ENCODE peak calls at places on chromosomes 1 and 21, in seven cellular contexts. One of them, this sample, is unnamed. For H3K36me3, the result is how much of the 10 kb centered on the place peaks cover.

GRCh38 chr1:245153081-245153644 is 1.6 kb upstream of the KIF26B start:
- DNase-seq in esophagus squamous epithelium: no peak
- DNase-seq in cardiac muscle cell: peak
- DNase-seq in IMR-90: peak
- DNase-seq in upper lobe of left lung: peak
- DNase-seq in aorta: peak
- DNase-seq in left ventricle myocardium inferior: peak
- DNase-seq in this sample: peak

GRCh38 chr21:42091899-42092508 is 20.9 kb downstream of the UMODL1 start:
- DNase-seq in esophagus squamous epithelium: no peak
- DNase-seq in cardiac muscle cell: no peak
- DNase-seq in IMR-90: no peak
- DNase-seq in upper lobe of left lung: no peak
- DNase-seq in aorta: peak
- DNase-seq in left ventricle myocardium inferior: no peak
- DNase-seq in this sample: peak

GRCh38 chr1:16208270-16208987 is 4.0 kb downstream of the ARHGEF19 start:
- DNase-seq in esophagus squamous epithelium: no peak
- DNase-seq in cardiac muscle cell: no peak
- DNase-seq in IMR-90: peak
- DNase-seq in upper lobe of left lung: no peak
- DNase-seq in aorta: no peak
- DNase-seq in left ventricle myocardium inferior: no peak
- DNase-seq in this sample: no peak

GRCh38 chr1:83996621-83997020 is 2.3 kb downstream of the TTLL7 start:
- DNase-seq in esophagus squamous epithelium: no peak
- DNase-seq in cardiac muscle cell: no peak
- DNase-seq in IMR-90: peak
- DNase-seq in upper lobe of left lung: no peak
- DNase-seq in aorta: no peak
- DNase-seq in left ventricle myocardium inferior: no peak
- DNase-seq in this sample: no peak

GRCh38 chr1:3775498-3776230 is 3.1 kb downstream of the SMIM1 start:
- DNase-seq in esophagus squamous epithelium: no peak
- DNase-seq in cardiac muscle cell: peak
- DNase-seq in IMR-90: peak
- DNase-seq in upper lobe of left lung: peak
- DNase-seq in aorta: peak
- DNase-seq in left ventricle myocardium inferior: peak
- DNase-seq in this sample: peak

GRCh38 chr1:202998836-202999750 is 8.1 kb upstream of the TMEM183A start:
- DNase-seq in esophagus squamous epithelium: no peak
- DNase-seq in cardiac muscle cell: peak
- DNase-seq in IMR-90: peak
- DNase-seq in upper lobe of left lung: peak
- DNase-seq in aorta: no peak
- DNase-seq in left ventricle myocardium inferior: no peak
- DNase-seq in this sample: peak

GRCh38 chr21:44710294-44710665 is 1.1 kb downstream of the TSPEAR start:
- DNase-seq in esophagus squamous epithelium: no peak
- DNase-seq in cardiac muscle cell: no peak
- DNase-seq in IMR-90: no peak
- DNase-seq in upper lobe of left lung: no peak
- DNase-seq in aorta: no peak
- DNase-seq in left ventricle myocardium inferior: no peak
- DNase-seq in this sample: peak

GRCh38 chr1:109996476-109996875 is 11.9 kb downstream of the AHCYL1 start:
- DNase-seq in esophagus squamous epithelium: no peak
- DNase-seq in cardiac muscle cell: no peak
- DNase-seq in IMR-90: peak
- DNase-seq in upper lobe of left lung: no peak
- DNase-seq in aorta: no peak
- DNase-seq in left ventricle myocardium inferior: no peak
- DNase-seq in this sample: no peak

GRCh38 chr1:151142411-151143056 is 3.9 kb downstream of the SEMA6C start:
- DNase-seq in esophagus squamous epithelium: no peak
- DNase-seq in cardiac muscle cell: no peak
- DNase-seq in IMR-90: no peak
- DNase-seq in upper lobe of left lung: no peak
- DNase-seq in aorta: no peak
- DNase-seq in left ventricle myocardium inferior: no peak
- DNase-seq in this sample: peak

GRCh38 chr1:101219919-101220695 is 16.7 kb upstream of the S1PR1 start:
- DNase-seq in esophagus squamous epithelium: no peak
- DNase-seq in cardiac muscle cell: no peak
- DNase-seq in IMR-90: no peak
- DNase-seq in upper lobe of left lung: no peak
- DNase-seq in aorta: no peak
- DNase-seq in left ventricle myocardium inferior: peak
- DNase-seq in this sample: no peak

GRCh38 chr1:18974616-18975015 is 18.1 kb upstream of the IFFO2 start:
- DNase-seq in esophagus squamous epithelium: no peak
- DNase-seq in cardiac muscle cell: no peak
- DNase-seq in IMR-90: no peak
- DNase-seq in upper lobe of left lung: no peak
- DNase-seq in aorta: peak
- DNase-seq in left ventricle myocardium inferior: no peak
- DNase-seq in this sample: no peak

GRCh38 chr1:85894651-85895050 is 186.4 kb upstream of the ZNHIT6 start:
- DNase-seq in esophagus squamous epithelium: no peak
- DNase-seq in cardiac muscle cell: peak
- DNase-seq in IMR-90: peak
- DNase-seq in upper lobe of left lung: no peak
- DNase-seq in aorta: peak
- DNase-seq in left ventricle myocardium inferior: no peak
- DNase-seq in this sample: peak

GRCh38 chr1:209768354-209768774 is 12.5 kb downstream of the TRAF3IP3 start:
- DNase-seq in esophagus squamous epithelium: no peak
- DNase-seq in cardiac muscle cell: no peak
- DNase-seq in IMR-90: no peak
- DNase-seq in upper lobe of left lung: peak
- DNase-seq in aorta: no peak
- DNase-seq in left ventricle myocardium inferior: no peak
- DNase-seq in this sample: no peak

GRCh38 chr1:246365708-246366107 is 141.4 kb downstream of the SMYD3 start:
- DNase-seq in esophagus squamous epithelium: no peak
- DNase-seq in cardiac muscle cell: no peak
- DNase-seq in IMR-90: no peak
- DNase-seq in upper lobe of left lung: no peak
- DNase-seq in aorta: no peak
- DNase-seq in left ventricle myocardium inferior: no peak
- DNase-seq in this sample: no peak

GRCh38 chr1:198780376-198780775 is 141.5 kb downstream of the PTPRC start:
- DNase-seq in esophagus squamous epithelium: no peak
- DNase-seq in cardiac muscle cell: no peak
- DNase-seq in IMR-90: peak
- DNase-seq in upper lobe of left lung: no peak
- DNase-seq in aorta: no peak
- DNase-seq in left ventricle myocardium inferior: no peak
- DNase-seq in this sample: no peak

GRCh38 chr1:224880593-224881307 is 48.7 kb upstream of the DNAH14 start:
- DNase-seq in esophagus squamous epithelium: no peak
- DNase-seq in cardiac muscle cell: peak
- DNase-seq in IMR-90: no peak
- DNase-seq in upper lobe of left lung: no peak
- DNase-seq in aorta: no peak
- DNase-seq in left ventricle myocardium inferior: no peak
- DNase-seq in this sample: peak

GRCh38 chr1:154574715-154575114 is 7.1 kb downstream of the CHRNB2 start:
- DNase-seq in esophagus squamous epithelium: no peak
- DNase-seq in cardiac muscle cell: peak
- DNase-seq in IMR-90: peak
- DNase-seq in upper lobe of left lung: no peak
- DNase-seq in aorta: no peak
- DNase-seq in left ventricle myocardium inferior: no peak
- DNase-seq in this sample: peak

GRCh38 chr1:3907031-3907534 is 7.0 kb upstream of the C1orf174 start:
- DNase-seq in esophagus squamous epithelium: no peak
- DNase-seq in cardiac muscle cell: no peak
- DNase-seq in IMR-90: no peak
- DNase-seq in upper lobe of left lung: no peak
- DNase-seq in aorta: peak
- DNase-seq in left ventricle myocardium inferior: no peak
- DNase-seq in this sample: peak

GRCh38 chr1:154171222-154171583 is 16.3 kb upstream of the NUP210L start:
- DNase-seq in esophagus squamous epithelium: no peak
- DNase-seq in cardiac muscle cell: no peak
- DNase-seq in IMR-90: no peak
- DNase-seq in upper lobe of left lung: no peak
- DNase-seq in aorta: no peak
- DNase-seq in left ventricle myocardium inferior: no peak
- DNase-seq in this sample: no peak

GRCh38 chr1:47439151-47440051 is 1.6 kb downstream of the FOXD2 start:
- DNase-seq in esophagus squamous epithelium: no peak
- DNase-seq in cardiac muscle cell: no peak
- DNase-seq in IMR-90: no peak
- DNase-seq in upper lobe of left lung: no peak
- DNase-seq in aorta: no peak
- DNase-seq in left ventricle myocardium inferior: no peak
- DNase-seq in this sample: peak
- H3K4me3 ChIP-seq in esophagus squamous epithelium: no peak
- H3K4me3 ChIP-seq in cardiac muscle cell: no peak
- H3K4me3 ChIP-seq in IMR-90: no peak
- H3K4me3 ChIP-seq in upper lobe of left lung: peak
- H3K4me3 ChIP-seq in aorta: peak
- H3K4me3 ChIP-seq in left ventricle myocardium inferior: peak
- H3K4me3 ChIP-seq in this sample: no peak

DNA sequence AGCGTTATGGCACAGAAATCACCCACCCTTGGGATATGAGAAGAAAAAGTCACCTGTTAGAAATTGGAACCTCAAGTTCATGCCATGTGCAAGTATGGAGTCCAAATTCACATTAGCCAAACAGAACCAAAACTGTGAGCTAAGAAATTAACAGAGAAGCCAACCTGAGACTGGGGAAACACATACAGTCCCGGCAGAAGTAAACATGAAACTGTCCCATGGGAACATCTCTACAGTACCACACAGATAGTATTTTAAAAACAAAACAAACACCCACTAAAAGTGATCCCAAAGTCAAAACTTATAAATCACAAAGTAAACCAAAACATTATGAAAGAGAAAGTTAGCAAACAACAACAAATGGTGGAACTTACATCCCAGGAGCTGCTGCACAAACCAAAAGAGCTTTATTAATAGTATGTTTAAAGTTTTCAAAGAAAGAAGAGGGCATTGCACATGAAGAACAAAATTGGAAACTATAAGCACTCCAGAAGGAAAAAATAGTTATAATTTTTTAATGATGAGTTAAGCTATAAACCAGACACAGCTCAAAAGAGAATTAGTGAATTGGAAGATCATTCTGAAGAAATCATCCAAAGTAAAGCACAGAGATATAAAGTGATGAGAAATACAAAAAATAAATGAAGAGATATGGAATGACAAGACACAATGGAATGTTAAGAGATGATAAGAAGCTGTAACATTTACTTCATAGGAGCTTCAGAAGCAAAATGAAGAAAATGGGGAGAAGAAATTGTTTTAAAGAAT is 83.5 kb upstream of the COA6 start:
- DNase-seq in esophagus squamous epithelium: no peak
- DNase-seq in cardiac muscle cell: no peak
- DNase-seq in IMR-90: no peak
- DNase-seq in upper lobe of left lung: no peak
- DNase-seq in aorta: no peak
- DNase-seq in left ventricle myocardium inferior: no peak
- DNase-seq in this sample: no peak
- H3K27ac ChIP-seq in esophagus squamous epithelium: no peak
- H3K27ac ChIP-seq in cardiac muscle cell: no peak
- H3K27ac ChIP-seq in IMR-90: no peak
- H3K27ac ChIP-seq in upper lobe of left lung: no peak
- H3K27ac ChIP-seq in aorta: no peak
- H3K27ac ChIP-seq in left ventricle myocardium inferior: no peak
- H3K27ac ChIP-seq in this sample: no peak

GRCh38 chr1:1808206-1808605 is 29.9 kb upstream of the NADK start:
- DNase-seq in esophagus squamous epithelium: no peak
- DNase-seq in cardiac muscle cell: no peak
- DNase-seq in IMR-90: no peak
- DNase-seq in upper lobe of left lung: no peak
- DNase-seq in aorta: no peak
- DNase-seq in left ventricle myocardium inferior: no peak
- DNase-seq in this sample: no peak
- H3K36me3 ChIP-seq in esophagus squamous epithelium: under half
- H3K36me3 ChIP-seq in cardiac muscle cell: under half
- H3K36me3 ChIP-seq in IMR-90: half or more
- H3K36me3 ChIP-seq in upper lobe of left lung: half or more
- H3K36me3 ChIP-seq in aorta: under half
- H3K36me3 ChIP-seq in left ventricle myocardium inferior: half or more
- H3K36me3 ChIP-seq in this sample: under half

GRCh38 chr1:59375321-59376220 is 78.7 kb downstream of the FGGY start:
- DNase-seq in esophagus squamous epithelium: no peak
- DNase-seq in cardiac muscle cell: no peak
- DNase-seq in IMR-90: peak
- DNase-seq in upper lobe of left lung: no peak
- DNase-seq in aorta: no peak
- DNase-seq in left ventricle myocardium inferior: no peak
- DNase-seq in this sample: no peak
- H3K4me3 ChIP-seq in esophagus squamous epithelium: no peak
- H3K4me3 ChIP-seq in cardiac muscle cell: no peak
- H3K4me3 ChIP-seq in IMR-90: no peak
- H3K4me3 ChIP-seq in upper lobe of left lung: no peak
- H3K4me3 ChIP-seq in aorta: no peak
- H3K4me3 ChIP-seq in left ventricle myocardium inferior: no peak
- H3K4me3 ChIP-seq in this sample: no peak

GRCh38 chr1:89633103-89633744 is at the start of gene LRRC8C:
- DNase-seq in esophagus squamous epithelium: no peak
- DNase-seq in cardiac muscle cell: peak
- DNase-seq in IMR-90: peak
- DNase-seq in upper lobe of left lung: peak
- DNase-seq in aorta: peak
- DNase-seq in left ventricle myocardium inferior: peak
- DNase-seq in this sample: peak

GRCh38 chr1:89635825-89636815 is 3.2 kb downstream of the LRRC8C start:
- DNase-seq in esophagus squamous epithelium: no peak
- DNase-seq in cardiac muscle cell: no peak
- DNase-seq in IMR-90: peak
- DNase-seq in upper lobe of left lung: no peak
- DNase-seq in aorta: no peak
- DNase-seq in left ventricle myocardium inferior: no peak
- DNase-seq in this sample: no peak

GRCh38 chr1:89631756-89632155 is 1.2 kb upstream of the LRRC8C start:
- DNase-seq in esophagus squamous epithelium: no peak
- DNase-seq in cardiac muscle cell: peak
- DNase-seq in IMR-90: no peak
- DNase-seq in upper lobe of left lung: no peak
- DNase-seq in aorta: no peak
- DNase-seq in left ventricle myocardium inferior: no peak
- DNase-seq in this sample: no peak

GRCh38 chr1:89632213-89633102 is 462 bp upstream of the LRRC8C start:
- DNase-seq in esophagus squamous epithelium: no peak
- DNase-seq in cardiac muscle cell: peak
- DNase-seq in IMR-90: peak
- DNase-seq in upper lobe of left lung: peak
- DNase-seq in aorta: peak
- DNase-seq in left ventricle myocardium inferior: peak
- DNase-seq in this sample: peak

GRCh38 chr1:89633745-89634625 is 1.1 kb downstream of the LRRC8C start:
- DNase-seq in esophagus squamous epithelium: no peak
- DNase-seq in cardiac muscle cell: peak
- DNase-seq in IMR-90: peak
- DNase-seq in upper lobe of left lung: no peak
- DNase-seq in aorta: no peak
- DNase-seq in left ventricle myocardium inferior: no peak
- DNase-seq in this sample: peak
- H3K27ac ChIP-seq in esophagus squamous epithelium: peak
- H3K27ac ChIP-seq in cardiac muscle cell: no peak
- H3K27ac ChIP-seq in IMR-90: peak
- H3K27ac ChIP-seq in upper lobe of left lung: peak
- H3K27ac ChIP-seq in aorta: no peak
- H3K27ac ChIP-seq in left ventricle myocardium inferior: peak
- H3K27ac ChIP-seq in this sample: no peak

GRCh38 chr1:54331843-54332688 is 74.1 kb downstream of the SSBP3 start:
- DNase-seq in esophagus squamous epithelium: no peak
- DNase-seq in cardiac muscle cell: no peak
- DNase-seq in IMR-90: no peak
- DNase-seq in upper lobe of left lung: no peak
- DNase-seq in aorta: no peak
- DNase-seq in left ventricle myocardium inferior: no peak
- DNase-seq in this sample: no peak
- H3K36me3 ChIP-seq in esophagus squamous epithelium: under half
- H3K36me3 ChIP-seq in cardiac muscle cell: under half
- H3K36me3 ChIP-seq in IMR-90: under half
- H3K36me3 ChIP-seq in upper lobe of left lung: under half
- H3K36me3 ChIP-seq in aorta: under half
- H3K36me3 ChIP-seq in left ventricle myocardium inferior: under half
- H3K36me3 ChIP-seq in this sample: under half

This sample was measured in neural progenitor cell.